ENCODE peak calls at places on chromosome 4, in four cellular contexts. M is brain microvascular endothelial cell, L is HCT116, X is stomach. P is an unnamed sample.

GRCh38 chr4:55396305-55397023 is 707 bp downstream of the TMEM165 start:
- DNase-seq in M (no peak), L (no peak), X (peak), P (no peak)

GRCh38 chr4:151537726-151538125 is 128.8 kb downstream of the FHIP1A start:
- DNase-seq in M (no peak), L (no peak), X (no peak), P (no peak)

GRCh38 chr4:128812360-128812958 is 3.0 kb downstream of the JADE1 start:
- DNase-seq in M (peak), L (peak), X (peak), P (no peak)

GRCh38 chr4:138961687-138962086 is 53.9 kb upstream of the NOCT start:
- DNase-seq in M (no peak), L (no peak), X (no peak), P (no peak)

GRCh38 chr4:73944061-73944875 is 37.6 kb downstream of the PF4 start:
- DNase-seq in M (no peak), L (no peak), X (peak), P (no peak)

GRCh38 chr4:175298119-175298518 is 380.0 kb downstream of the ADAM29 start:
- DNase-seq in M (peak), L (no peak), X (no peak), P (no peak)

GRCh38 chr4:137755033-137755471 is 222.8 kb upstream of the PCDH18 start:
- DNase-seq in M (peak), L (peak), X (no peak), P (no peak)

GRCh38 chr4:183987987-183988392 is 82.9 kb downstream of the STOX2 start:
- DNase-seq in M (peak), L (peak), X (peak), P (peak)

GRCh38 chr4:28435346-28435745 is 1574.7 kb downstream of the STIM2 start:
- DNase-seq in M (no peak), L (no peak), X (no peak), P (no peak)

GRCh38 chr4:76546282-76547166 is 111.5 kb downstream of the SHROOM3 start:
- DNase-seq in M (peak), L (no peak), X (peak), P (peak)

GRCh38 chr4:184540307-184540706 is 66.0 kb upstream of the IRF2 start:
- DNase-seq in M (no peak), L (no peak), X (no peak), P (no peak)

GRCh38 chr4:152696764-152697250 is 17.0 kb upstream of the TMEM154 start:
- DNase-seq in M (peak), L (peak), X (peak), P (no peak)

DNA sequence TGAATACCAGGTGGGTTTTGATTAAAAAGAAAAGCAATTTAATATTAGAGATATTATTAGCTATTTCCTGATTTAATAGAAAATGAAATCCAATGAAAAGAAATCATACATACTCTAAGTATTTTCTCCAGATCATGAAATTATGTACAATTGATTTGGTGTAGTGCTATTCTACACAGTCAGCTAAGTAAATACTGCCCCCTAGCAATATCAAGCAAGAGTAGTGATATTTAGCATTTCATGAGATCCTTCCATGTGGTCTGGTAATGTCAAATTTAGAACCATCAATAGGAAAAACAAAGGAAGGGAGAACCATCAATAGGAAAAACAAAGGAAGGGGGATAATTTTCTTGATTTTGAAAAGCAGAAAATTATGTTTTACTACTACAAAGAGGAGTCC is 114.6 kb downstream of the TBCK start:
- DNase-seq in M (no peak), L (no peak), X (no peak), P (no peak)
- TF ChIP-seq CTCF in M (peak), L (peak), X (no peak), P (peak)

DNA sequence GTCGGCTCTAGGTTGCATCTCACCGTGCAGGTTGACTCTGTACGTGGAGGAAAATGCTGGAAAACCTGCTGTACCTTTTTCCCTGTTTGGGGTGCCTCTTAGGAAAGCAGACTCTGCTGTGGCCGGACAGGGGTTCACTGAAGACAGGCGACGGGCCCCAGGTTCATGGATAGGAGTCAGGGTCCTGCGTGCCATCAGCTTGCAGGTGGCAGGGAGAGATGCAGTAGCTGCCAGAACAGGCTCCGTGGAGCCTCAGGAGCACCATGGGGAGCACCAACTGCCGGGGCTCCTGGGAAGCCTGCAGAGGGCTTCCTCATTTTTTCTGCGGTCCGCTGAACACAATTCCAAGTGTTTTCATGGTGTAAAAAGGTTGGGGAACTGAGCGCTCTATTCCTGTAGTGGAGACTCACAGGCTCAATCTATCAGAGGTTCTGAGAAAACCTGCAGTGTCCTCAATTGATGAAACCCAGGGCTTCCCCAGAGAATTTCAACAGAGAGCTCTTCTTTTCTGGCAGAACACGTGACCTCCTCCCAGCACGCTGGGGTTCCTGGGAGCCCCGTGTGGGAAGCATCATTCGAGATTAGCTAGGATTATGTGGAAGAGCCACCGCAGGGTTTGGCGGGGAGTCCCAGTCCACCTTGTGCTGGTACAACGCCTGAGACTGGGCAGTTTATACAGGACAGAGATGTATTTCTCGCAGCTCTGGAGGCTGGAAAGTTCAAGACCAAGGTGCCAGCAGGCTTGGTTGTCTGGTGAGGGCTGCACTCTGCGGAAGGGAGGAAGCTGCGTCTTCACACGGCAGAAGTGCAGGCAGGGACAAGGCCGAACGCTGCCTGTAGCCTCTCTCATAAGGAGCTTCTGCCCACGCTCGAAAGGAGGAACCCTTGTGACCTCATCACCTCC is 1.6 kb downstream of the HTRA3 start:
- DNase-seq in M (no peak), L (no peak), X (no peak), P (no peak)
- H3K4me3 ChIP-seq in M (no peak), L (no peak), X (peak), P (no peak)

GRCh38 chr4:3207531-3208037 is 41.4 kb upstream of the MSANTD1 start:
- DNase-seq in M (no peak), L (no peak), X (no peak), P (no peak)
- TF ChIP-seq CTCF in M (no peak), L (no peak), X (no peak), P (no peak)

GRCh38 chr4:16674133-16674532 is 224.3 kb downstream of the LDB2 start:
- DNase-seq in M (no peak), L (no peak), X (no peak), P (no peak)
- H3K4me3 ChIP-seq in M (no peak), L (no peak), X (no peak), P (no peak)

GRCh38 chr4:108717386-108717785 is 45.5 kb downstream of the ETNPPL start:
- DNase-seq in M (no peak), L (no peak), X (no peak), P (no peak)

GRCh38 chr4:108714880-108715279 is 48.0 kb downstream of the ETNPPL start:
- DNase-seq in M (no peak), L (no peak), X (no peak), P (no peak)

DNA sequence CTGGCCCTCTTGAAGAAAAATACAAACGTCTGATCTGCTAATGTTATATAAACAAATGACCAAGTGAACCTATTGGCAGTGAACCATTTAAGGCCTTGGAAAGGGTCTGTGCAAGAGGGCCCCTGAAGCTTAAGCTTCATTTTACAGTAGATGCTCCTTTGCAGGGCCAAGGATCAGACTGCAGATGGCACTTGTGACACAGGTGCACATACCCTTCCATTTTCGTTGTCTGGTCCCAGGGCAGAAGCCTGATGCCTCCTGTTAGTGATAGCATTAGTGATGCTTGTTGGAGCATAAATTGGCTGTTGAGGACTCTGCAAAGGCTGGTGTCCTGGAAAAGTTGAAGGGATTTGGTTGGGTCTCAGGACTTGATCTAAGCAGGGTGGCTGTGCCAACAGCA is 46.5 kb downstream of the ETNPPL start:
- DNase-seq in M (no peak), L (no peak), X (no peak), P (no peak)
- TF ChIP-seq CTCF in M (no peak), L (no peak), X (no peak), P (no peak)

P was measured in LNCaP clone FGC.